ENCODE peak calls at places on chromosomes 12 and 14, in seven cellular contexts. V, Q, L, P, I, K and C are unnamed samples.

GRCh38 chr12:11460343-11461023 is 65.1 kb upstream of the PRB2 start:
- DNase-seq in V (no peak), Q (no peak), L (no peak), P (peak; percentile 64), I (no peak), K (no peak), C (no peak)

GRCh38 chr14:76201162-76201561 is 49.4 kb downstream of the GPATCH2L start:
- DNase-seq in V (no peak), Q (peak; percentile 26), L (no peak), P (peak; percentile 86), I (no peak), K (no peak), C (no peak)

GRCh38 chr14:60713513-60713912 is 10.6 kb downstream of the SIX4 start:
- DNase-seq in V (no peak), Q (no peak), L (no peak), P (no peak), I (no peak), K (no peak), C (no peak)

GRCh38 chr14:94113908-94114588 is 3.5 kb downstream of the IFI27 start:
- DNase-seq in V (no peak), Q (no peak), L (no peak), P (no peak), I (no peak), K (no peak), C (no peak)

GRCh38 chr12:76519538-76519937 is 40.0 kb downstream of the OSBPL8 start:
- DNase-seq in V (no peak), Q (no peak), L (no peak), P (peak; percentile 39), I (no peak), K (peak; percentile 72), C (no peak)

GRCh38 chr12:90938451-90938850 is 16.5 kb downstream of the CCER1 start:
- DNase-seq in V (no peak), Q (no peak), L (no peak), P (peak; percentile 84), I (no peak), K (peak; percentile 45), C (no peak)

GRCh38 chr12:57401165-57401564 is 29.7 kb downstream of the R3HDM2 start:
- DNase-seq in V (no peak), Q (no peak), L (no peak), P (no peak), I (no peak), K (no peak), C (no peak)

GRCh38 chr14:61860294-61860918 is 98.2 kb downstream of the SNAPC1 start:
- DNase-seq in V (peak; percentile 31), Q (no peak), L (peak; percentile 65), P (peak; percentile 69), I (peak; percentile 22), K (no peak), C (no peak)

GRCh38 chr12:52440821-52441319 is 6.7 kb upstream of the KRT75 start:
- DNase-seq in V (no peak), Q (no peak), L (no peak), P (peak; percentile 98), I (no peak), K (no peak), C (no peak)

GRCh38 chr12:121894633-121895032 is 6.0 kb downstream of the PSMD9 start:
- DNase-seq in V (no peak), Q (no peak), L (no peak), P (peak; percentile 50), I (no peak), K (no peak), C (no peak)

GRCh38 chr12:50021071-50021470 is 4.2 kb downstream of the RACGAP1 start:
- DNase-seq in V (no peak), Q (no peak), L (no peak), P (no peak), I (no peak), K (no peak), C (no peak)

GRCh38 chr12:54412786-54413185 is 6.3 kb downstream of the ITGA5 start:
- DNase-seq in V (no peak), Q (no peak), L (no peak), P (no peak), I (no peak), K (no peak), C (no peak)

GRCh38 chr12:57713209-57713608 is 19.3 kb downstream of the OS9 start:
- DNase-seq in V (no peak), Q (no peak), L (no peak), P (no peak), I (no peak), K (no peak), C (no peak)

GRCh38 chr12:49672351-49673181 is 34.6 kb downstream of the FMNL3 start:
- DNase-seq in V (no peak), Q (no peak), L (no peak), P (no peak), I (no peak), K (no peak), C (no peak)

GRCh38 chr12:71092290-71092689 is 65.5 kb downstream of the TSPAN8 start:
- DNase-seq in V (no peak), Q (no peak), L (no peak), P (peak; percentile 27), I (no peak), K (no peak), C (no peak)

GRCh38 chr14:104135121-104135903 is 3.1 kb upstream of the KIF26A start:
- DNase-seq in V (no peak), Q (no peak), L (peak; percentile 28), P (no peak), I (no peak), K (no peak), C (no peak)

GRCh38 chr14:86662334-86662733 is 1132.4 kb downstream of the FLRT2 start:
- DNase-seq in V (no peak), Q (no peak), L (no peak), P (no peak), I (no peak), K (no peak), C (no peak)

GRCh38 chr12:104691661-104692334 is 235.1 kb downstream of the CHST11 start:
- DNase-seq in V (no peak), Q (no peak), L (no peak), P (no peak), I (no peak), K (no peak), C (no peak)

GRCh38 chr12:9615420-9616135 is 7.9 kb upstream of the KLRB1 start:
- DNase-seq in V (no peak), Q (no peak), L (no peak), P (no peak), I (no peak), K (no peak), C (no peak)

GRCh38 chr14:103731481-103731880 is 15.9 kb downstream of the ZFYVE21 start:
- DNase-seq in V (no peak), Q (no peak), L (no peak), P (no peak), I (no peak), K (no peak), C (no peak)

GRCh38 chr12:45329238-45329637 is 113.3 kb downstream of the ANO6 start:
- DNase-seq in V (no peak), Q (no peak), L (no peak), P (no peak), I (no peak), K (no peak), C (no peak)

GRCh38 chr14:53458368-53458814 is 305.3 kb upstream of the DDHD1 start:
- DNase-seq in V (no peak), Q (no peak), L (no peak), P (peak; percentile 57), I (no peak), K (peak; percentile 14), C (no peak)

GRCh38 chr12:111747333-111747732 is 19.4 kb upstream of the ALDH2 start:
- DNase-seq in V (no peak), Q (no peak), L (no peak), P (no peak), I (no peak), K (no peak), C (no peak)

GRCh38 chr12:31226639-31227038 is 99.3 kb downstream of the SINHCAF start:
- DNase-seq in V (no peak), Q (no peak), L (no peak), P (no peak), I (no peak), K (no peak), C (no peak)

GRCh38 chr14:103216857-103217256 is 93.6 kb downstream of the TNFAIP2 start:
- DNase-seq in V (no peak), Q (no peak), L (no peak), P (no peak), I (no peak), K (no peak), C (no peak)

GRCh38 chr14:37129047-37129446 is 43.4 kb downstream of the SLC25A21 start:
- DNase-seq in V (no peak), Q (no peak), L (no peak), P (no peak), I (no peak), K (no peak), C (no peak)

GRCh38 chr12:57864811-57865751 is 18.6 kb upstream of the CTDSP2 start:
- DNase-seq in V (peak; percentile 11), Q (no peak), L (peak; percentile 63), P (peak; percentile 80), I (peak; percentile 29), K (no peak), C (peak; percentile 64)

GRCh38 chr12:108482717-108483212 is 32.3 kb upstream of the FICD start:
- DNase-seq in V (no peak), Q (no peak), L (no peak), P (peak; percentile 80), I (no peak), K (no peak), C (no peak)

GRCh38 chr14:73620268-73620667 is 8.0 kb downstream of the ACOT6 start:
- DNase-seq in V (no peak), Q (no peak), L (no peak), P (no peak), I (no peak), K (no peak), C (no peak)

GRCh38 chr12:112258926-112259325 is 123.3 kb downstream of the HECTD4 start:
- DNase-seq in V (no peak), Q (no peak), L (no peak), P (no peak), I (no peak), K (no peak), C (no peak)

GRCh38 chr12:47817272-47818006 is 2.3 kb downstream of the HDAC7 start:
- DNase-seq in V (no peak), Q (no peak), L (no peak), P (no peak), I (no peak), K (no peak), C (no peak)

GRCh38 chr12:30531731-30532678 is 163.7 kb downstream of the IPO8 start:
- DNase-seq in V (no peak), Q (no peak), L (no peak), P (peak; percentile 62), I (no peak), K (no peak), C (peak; percentile 35)

GRCh38 chr12:114430306-114430705 is 24.4 kb upstream of the TBX5 start:
- DNase-seq in V (no peak), Q (no peak), L (no peak), P (no peak), I (no peak), K (no peak), C (no peak)

GRCh38 chr14:33686218-33686617 is 264.7 kb downstream of the EGLN3 start:
- DNase-seq in V (no peak), Q (peak; percentile 50), L (no peak), P (peak; percentile 72), I (no peak), K (no peak), C (no peak)

GRCh38 chr14:102770910-102771543 is 6.2 kb upstream of the TRAF3 start:
- DNase-seq in V (no peak), Q (no peak), L (no peak), P (no peak), I (no peak), K (no peak), C (no peak)

GRCh38 chr14:55416866-55417265 is 5.2 kb upstream of the ATG14 start:
- DNase-seq in V (no peak), Q (no peak), L (no peak), P (peak; percentile 52), I (no peak), K (no peak), C (no peak)

GRCh38 chr12:93778306-93778705 is 101.1 kb downstream of the CRADD start:
- DNase-seq in V (no peak), Q (no peak), L (no peak), P (peak; percentile 44), I (no peak), K (no peak), C (peak; percentile 34)